ENCODE peak calls at places on chromosomes 6 and 20, in six cellular contexts. N is IMR-90, C is HCT116, P is DND-41, U is fibroblast of lung, F is colonic mucosa. O is an unnamed sample.

GRCh38 chr6:160919713-160920112 is 71.9 kb upstream of the MAP3K4 start:
- DNase-seq in N (peak; percentile 83), C (no peak), P (no peak), U (peak; percentile 92), F (no peak), O (no peak)

GRCh38 chr20:19974621-19975435 is 42.3 kb upstream of the NAA20 start:
- DNase-seq in N (peak; percentile 97), C (no peak), P (no peak), U (peak; percentile 94), F (peak; percentile 59), O (peak; percentile 96)

GRCh38 chr6:31778193-31778592 is 1.1 kb upstream of the VWA7 start:
- DNase-seq in N (no peak), C (no peak), P (no peak), U (no peak), F (no peak), O (no peak)

GRCh38 chr6:13710552-13711383 is 867 bp downstream of the RANBP9 start:
- DNase-seq in N (no peak), C (no peak), P (peak; percentile 42), U (peak; percentile 26), F (peak; percentile 63), O (peak; percentile 87)

GRCh38 chr20:58102252-58102651 is 126.2 kb downstream of the ANKRD60 start:
- DNase-seq in N (no peak), C (no peak), P (no peak), U (peak; percentile 80), F (no peak), O (no peak)

GRCh38 chr6:10441004-10441654 is 26.3 kb upstream of the TFAP2A start:
- DNase-seq in N (peak; percentile 87), C (peak; percentile 93), P (no peak), U (peak; percentile 97), F (no peak), O (no peak)

GRCh38 chr20:22339091-22339881 is 245.1 kb downstream of the FOXA2 start:
- DNase-seq in N (peak; percentile 63), C (peak; percentile 70), P (peak; percentile 59), U (peak; percentile 34), F (peak; percentile 78), O (no peak)

GRCh38 chr6:111423960-111424846 is 58.8 kb downstream of the REV3L start:
- DNase-seq in N (peak; percentile 10), C (no peak), P (peak; percentile 59), U (peak; percentile 62), F (peak; percentile 76), O (no peak)

GRCh38 chr6:151670116-151670515 is 137.4 kb upstream of the ESR1 start:
- DNase-seq in N (no peak), C (no peak), P (no peak), U (no peak), F (no peak), O (no peak)

GRCh38 chr6:111011360-111012142 is 29.7 kb downstream of the RPF2 start:
- DNase-seq in N (peak; percentile 55), C (peak; percentile 19), P (peak; percentile 14), U (peak; percentile 33), F (no peak), O (no peak)

GRCh38 chr6:101608724-101609123 is 215.2 kb downstream of the GRIK2 start:
- DNase-seq in N (no peak), C (no peak), P (no peak), U (no peak), F (no peak), O (no peak)

GRCh38 chr20:25360631-25361286 is 29.9 kb downstream of the ABHD12 start:
- DNase-seq in N (peak; percentile 82), C (no peak), P (no peak), U (peak; percentile 86), F (no peak), O (no peak)

GRCh38 chr6:137402143-137402542 is 92.1 kb downstream of the OLIG3 start:
- DNase-seq in N (no peak), C (no peak), P (no peak), U (no peak), F (no peak), O (no peak)

GRCh38 chr20:62728028-62728780 is 19.6 kb downstream of the NTSR1 start:
- DNase-seq in N (no peak), C (no peak), P (peak; percentile 74), U (no peak), F (no peak), O (peak; percentile 45)

GRCh38 chr6:89826029-89826528 is 3.6 kb upstream of the CASP8AP2 start:
- DNase-seq in N (peak; percentile 73), C (no peak), P (no peak), U (peak; percentile 77), F (no peak), O (no peak)

GRCh38 chr20:46113071-46113470 is 5.0 kb upstream of the CD40 start:
- DNase-seq in N (no peak), C (no peak), P (no peak), U (no peak), F (no peak), O (no peak)
- H3K4me1 ChIP-seq in N (no peaks in the 10 kb centered on the region), C (peaks cover 6% of the 10 kb centered on the region), P (no peaks in the 10 kb centered on the region), U (no peaks in the 10 kb centered on the region), F (no peaks in the 10 kb centered on the region), O (no peaks in the 10 kb centered on the region)

DNA sequence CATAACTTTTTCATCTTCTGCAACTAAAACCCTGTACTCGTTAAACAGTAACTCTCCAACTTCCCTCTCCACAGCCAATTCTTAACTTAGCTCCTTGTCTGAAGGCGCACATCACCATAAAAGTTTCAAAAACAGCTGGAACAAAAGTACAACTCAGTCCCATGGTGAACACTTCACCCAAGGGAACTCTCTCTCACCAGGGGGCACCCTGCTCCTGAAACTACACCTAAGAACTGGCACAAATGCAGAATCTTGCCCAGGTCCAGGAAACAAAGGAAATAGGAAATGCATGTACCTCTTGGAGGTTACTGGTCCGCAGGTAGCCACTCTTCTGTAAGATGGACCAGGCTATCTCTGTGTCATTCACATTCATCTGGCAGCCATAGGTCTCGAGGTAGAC is 6.6 kb downstream of the CDK5RAP1 start:
- DNase-seq in N (no peak), C (no peak), P (no peak), U (no peak), F (no peak), O (no peak)
- TF ChIP-seq CTCF in N (peak; percentile 11), C (peak; percentile 26), P (peak; percentile 28), U (peak; percentile 17), F (no peak), O (no peak)

GRCh38 chr20:59222239-59222981 is 58.8 kb downstream of the ZNF831 start:
- DNase-seq in N (peak; percentile 66), C (peak; percentile 33), P (peak; percentile 51), U (peak; percentile 58), F (peak; percentile 86), O (peak; percentile 90)
- H3K9ac ChIP-seq in N (peak overlapping the region; percentile 46), C (no peak overlapping the region), P (no peak overlapping the region), U (no peak overlapping the region), F (peak overlapping the region; percentile 60), O (no peak overlapping the region)

GRCh38 chr6:186221-186965 is 105.9 kb upstream of the DUSP22 start:
- DNase-seq in N (peak; percentile 39), C (no peak), P (no peak), U (peak; percentile 27), F (no peak), O (no peak)
- H3K4me1 ChIP-seq in N (peaks cover 3% of the 10 kb centered on the region), C (no peaks in the 10 kb centered on the region), P (no peaks in the 10 kb centered on the region), U (no peaks in the 10 kb centered on the region), F (no peaks in the 10 kb centered on the region), O (peaks cover 2% of the 10 kb centered on the region)

GRCh38 chr6:158040804-158041347 is 59.2 kb downstream of the SYNJ2 start:
- DNase-seq in N (peak; percentile 90), C (no peak), P (no peak), U (peak; percentile 84), F (no peak), O (peak; percentile 57)
- TF ChIP-seq CTCF in N (no peak), C (no peak), P (no peak), U (no peak), F (no peak), O (no peak)

DNA sequence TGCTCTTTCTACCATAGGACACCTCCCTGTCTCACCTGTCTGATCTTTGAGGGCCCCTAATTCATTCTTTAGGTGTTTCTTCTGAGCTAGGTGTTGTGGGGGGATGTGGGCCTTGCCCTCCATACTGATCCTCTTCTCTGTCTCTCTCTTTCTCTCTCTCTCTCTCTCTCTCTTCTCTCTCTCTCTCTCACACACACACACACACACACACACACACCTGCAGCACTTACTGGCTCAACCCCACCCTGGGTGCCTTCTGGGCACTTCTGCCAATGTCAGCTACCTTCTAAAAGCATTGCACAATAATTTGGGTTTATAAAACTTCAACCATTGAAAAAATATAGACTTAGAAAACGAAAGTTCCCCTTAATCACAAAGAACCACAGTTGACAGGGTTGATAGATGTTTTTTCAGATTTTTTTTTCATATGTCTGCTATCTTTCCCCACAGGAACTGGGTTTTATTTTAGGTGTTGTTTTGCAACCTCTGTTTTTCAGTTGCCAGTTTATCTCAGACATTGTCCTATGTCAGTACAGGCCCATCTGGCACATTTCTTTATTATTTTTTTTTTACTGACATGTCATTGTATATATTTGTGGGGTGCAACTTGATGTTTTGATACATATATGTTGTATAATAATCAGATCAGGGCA is 28.1 kb downstream of the PKIG start:
- DNase-seq in N (no peak), C (no peak), P (no peak), U (no peak), F (no peak), O (no peak)
- H3K9ac ChIP-seq in N (no peak overlapping the region), C (no peak overlapping the region), P (peak overlapping the region; percentile 33), U (no peak overlapping the region), F (no peak overlapping the region), O (peak overlapping the region; percentile 41)

DNA sequence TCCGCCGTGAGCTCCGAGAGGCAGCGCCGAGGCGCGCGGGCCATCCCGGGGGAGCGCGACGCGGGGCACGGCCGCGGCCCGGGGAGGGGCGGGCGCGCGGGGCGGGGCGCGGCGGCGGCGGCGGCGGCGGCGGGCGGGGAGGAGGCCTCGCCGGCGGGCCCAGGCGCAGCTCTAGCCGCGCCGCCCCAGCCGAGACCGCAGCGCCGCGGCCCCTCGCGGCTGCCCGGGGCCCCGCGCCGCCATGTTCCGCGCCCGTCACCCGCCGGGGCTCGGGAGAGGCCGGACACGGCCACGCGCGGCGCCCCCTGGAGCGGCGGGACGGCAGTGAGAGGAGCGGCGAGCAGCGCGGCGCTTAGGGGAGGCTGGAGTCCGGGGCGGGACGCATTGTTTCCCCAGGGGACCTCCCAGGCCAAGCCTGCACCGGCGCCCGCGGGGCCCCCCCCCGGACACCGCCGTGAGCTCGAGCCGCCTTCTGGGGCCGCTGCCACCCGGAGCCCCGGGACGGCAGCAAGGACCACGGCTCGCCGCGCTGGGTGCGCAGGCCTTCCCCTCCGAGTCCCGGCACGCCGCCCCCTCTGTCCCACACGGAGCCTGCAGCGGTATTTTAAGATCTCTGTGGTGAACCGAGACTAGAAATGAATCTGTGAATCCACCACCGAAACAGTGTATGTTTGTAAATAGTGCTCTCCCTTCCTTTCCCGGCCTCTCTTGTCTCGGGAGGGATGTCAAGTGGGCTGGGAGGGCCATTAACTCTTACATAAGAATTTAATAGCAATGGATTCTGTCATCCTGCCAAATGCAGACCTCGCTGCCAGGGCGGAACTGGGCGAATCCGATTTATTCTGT is at the start of gene KIF13A:
- DNase-seq in N (peak; percentile 59), C (no peak), P (no peak), U (peak; percentile 68), F (peak; percentile 77), O (peak; percentile 86)
- H3K4me1 ChIP-seq in N (peaks cover 10% of the 10 kb centered on the region), C (peaks cover 28% of the 10 kb centered on the region), P (no peaks in the 10 kb centered on the region), U (peaks cover 5% of the 10 kb centered on the region), F (peaks cover 6% of the 10 kb centered on the region), O (peaks cover 13% of the 10 kb centered on the region)

DNA sequence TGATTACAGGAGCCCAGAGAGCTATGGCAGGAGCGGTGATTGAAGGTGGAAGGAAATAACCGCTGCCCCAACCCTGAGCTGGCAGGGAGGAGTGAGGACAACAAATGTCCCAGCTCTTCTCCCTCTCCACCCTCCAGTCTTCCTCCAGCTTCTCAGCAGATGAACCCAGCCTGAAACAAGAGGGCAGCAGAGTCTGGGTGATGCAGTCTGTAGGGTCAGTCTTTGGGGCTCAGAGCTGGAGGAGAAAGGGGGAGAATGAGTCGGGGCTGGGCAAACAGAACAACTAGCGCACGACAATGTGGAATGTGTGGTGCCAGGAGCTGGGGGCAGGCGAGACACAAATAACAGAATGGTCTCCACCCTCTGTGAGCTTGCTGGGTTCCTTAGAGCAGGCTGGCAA is 4.5 kb upstream of the GUCA1A start:
- DNase-seq in N (no peak), C (no peak), P (no peak), U (no peak), F (no peak), O (no peak)
- TF ChIP-seq CTCF in N (no peak), C (no peak), P (no peak), U (peak; percentile 26), F (no peak), O (no peak)